ENCODE peak calls at places on chromosome 1, in four cellular contexts. D, O, S and Y are unnamed samples.

GRCh38 chr1:209839875-209840491 is 12.2 kb downstream of the UTP25 start:
- DNase-seq in O (no peak), S (no peak), D (peak; percentile 62), Y (peak; percentile 96)

GRCh38 chr1:198560093-198560638 is 19.7 kb upstream of the ATP6V1G3 start:
- DNase-seq in O (peak; percentile 32), D (no peak), S (no peak), Y (peak; percentile 73)

GRCh38 chr1:66695121-66695520 is 57.1 kb upstream of the DYNLT5 start:
- DNase-seq in S (no peak), D (no peak), O (no peak), Y (no peak)

GRCh38 chr1:24996983-24997893 is 67.2 kb upstream of the RUNX3 start:
- DNase-seq in O (no peak), D (no peak), S (no peak), Y (no peak)

GRCh38 chr1:209569445-209570207 is 13.9 kb upstream of the CAMK1G start:
- DNase-seq in S (peak; percentile 75), O (peak; percentile 79), D (no peak), Y (peak; percentile 88)

GRCh38 chr1:117698398-117699160 is 92.7 kb downstream of the TENT5C start:
- DNase-seq in S (no peak), D (peak; percentile 86), O (no peak), Y (peak; percentile 89)

GRCh38 chr1:20686878-20687725 is 25.9 kb upstream of the DDOST start:
- DNase-seq in D (no peak), S (no peak), O (no peak), Y (no peak)

GRCh38 chr1:145960468-145961108 is 2.8 kb upstream of the LIX1L start:
- DNase-seq in S (peak; percentile 55), D (no peak), O (peak; percentile 93), Y (peak; percentile 66)

GRCh38 chr1:211751438-211751837 is 76.0 kb upstream of the NEK2 start:
- DNase-seq in O (no peak), D (no peak), S (no peak), Y (no peak)

GRCh38 chr1:71049951-71050598 is 2.5 kb upstream of the PTGER3 start:
- DNase-seq in D (no peak), S (no peak), O (no peak), Y (peak; percentile 87)

GRCh38 chr1:181104042-181104789 is 15.7 kb downstream of the IER5 start:
- DNase-seq in O (no peak), D (no peak), S (peak; percentile 52), Y (no peak)

GRCh38 chr1:96464991-96465875 is 256.4 kb upstream of the PTBP2 start:
- DNase-seq in O (peak; percentile 23), D (no peak), S (no peak), Y (peak; percentile 61)

GRCh38 chr1:244171241-244171985 is 120.3 kb downstream of the ZBTB18 start:
- DNase-seq in S (no peak), O (no peak), D (peak; percentile 64), Y (no peak)

GRCh38 chr1:223752721-223753515 is 40.6 kb downstream of the CAPN2 start:
- DNase-seq in O (no peak), S (no peak), D (no peak), Y (no peak)

GRCh38 chr1:222643937-222644648 is 26.2 kb downstream of the MIA3 start:
- DNase-seq in S (peak; percentile 95), O (peak; percentile 98), D (peak; percentile 99), Y (peak; percentile 99)
- TF ChIP-seq CTCF in S (no peak), O (no peak), D (no peak), Y (no peak)

GRCh38 chr1:179743679-179744400 is 749 bp downstream of the FAM163A start:
- DNase-seq in D (no peak), O (peak; percentile 25), S (no peak), Y (no peak)
- H3K4me3 ChIP-seq in D (peak overlapping the region; percentile 48), O (peak overlapping the region; percentile 54), S (peak overlapping the region; percentile 12), Y (no peak overlapping the region)

GRCh38 chr1:19605884-19606442 is 38.1 kb upstream of the NBL1 start:
- DNase-seq in S (no peak), D (no peak), O (no peak), Y (no peak)

GRCh38 chr1:19610282-19610978 is 33.7 kb upstream of the NBL1 start:
- DNase-seq in O (no peak), D (no peak), S (no peak), Y (peak; percentile 16)

GRCh38 chr1:19602486-19602885 is 41.6 kb upstream of the NBL1 start:
- DNase-seq in D (no peak), S (no peak), O (no peak), Y (no peak)

GRCh38 chr1:19608232-19608631 is 35.9 kb upstream of the NBL1 start:
- DNase-seq in S (no peak), D (no peak), O (no peak), Y (no peak)

GRCh38 chr1:19606817-19607706 is 37.0 kb upstream of the NBL1 start:
- DNase-seq in O (no peak), D (no peak), S (no peak), Y (no peak)
- TF ChIP-seq CTCF in O (no peak), D (no peak), S (no peak), Y (no peak)

GRCh38 chr1:205568135-205568468 is 63.6 kb downstream of the CDK18 start:
- DNase-seq in D (no peak), O (no peak), S (no peak), Y (no peak)

GRCh38 chr1:205570796-205571537 is 60.8 kb downstream of the ELK4 start:
- DNase-seq in O (no peak), D (no peak), S (no peak), Y (no peak)

GRCh38 chr1:205570173-205570501 is 61.7 kb downstream of the ELK4 start:
- DNase-seq in D (no peak), O (no peak), S (no peak), Y (no peak)

GRCh38 chr1:205568469-205569361 is 63.1 kb downstream of the ELK4 start:
- DNase-seq in O (no peak), D (no peak), S (no peak), Y (no peak)

DNA sequence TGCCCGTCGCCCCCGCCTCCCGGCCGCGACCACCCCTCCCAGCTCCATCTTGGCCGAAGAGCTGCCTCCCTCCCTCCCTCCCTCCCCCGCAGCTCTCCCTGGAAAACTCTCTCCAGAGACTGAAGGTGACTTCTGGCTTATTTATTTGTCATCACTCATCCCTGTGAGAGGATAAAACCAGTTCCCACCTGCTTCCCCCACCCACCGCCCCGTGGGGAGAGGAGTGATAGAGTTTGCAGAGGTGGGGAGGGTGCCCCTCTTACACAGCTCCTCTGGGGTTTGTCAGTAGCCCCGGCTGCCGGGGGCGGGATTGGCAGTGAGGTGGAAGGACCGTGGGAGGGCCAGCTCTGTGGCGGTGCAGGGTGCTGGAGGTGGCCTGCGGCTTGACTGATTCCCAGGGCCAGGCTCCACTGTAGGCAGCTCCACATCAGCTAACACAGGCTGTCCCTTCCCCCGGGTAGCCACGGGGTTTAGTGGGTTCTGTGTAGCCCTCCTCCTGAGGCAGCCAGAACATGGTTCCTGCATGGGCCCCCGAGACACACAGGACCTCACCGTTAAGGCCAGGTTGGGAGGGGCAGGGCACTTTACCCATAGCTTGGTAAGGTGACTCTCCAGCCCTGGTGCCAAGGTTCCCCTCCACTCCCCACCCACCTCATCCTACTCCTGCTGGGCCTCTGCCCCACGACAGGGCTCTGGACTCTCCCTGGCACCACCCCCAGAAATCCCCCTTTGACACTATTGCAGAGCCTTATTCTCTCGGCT is 62.2 kb downstream of the ELK4 start:
- DNase-seq in S (no peak), D (no peak), O (no peak), Y (no peak)
- H3K4me3 ChIP-seq in S (no peak overlapping the region), D (peak overlapping the region; percentile 59), O (peak overlapping the region; percentile 61), Y (no peak overlapping the region)

GRCh38 chr1:10836726-10837125 is 40.3 kb upstream of the CASZ1 start:
- DNase-seq in O (no peak), S (no peak), D (no peak), Y (no peak)
- TF ChIP-seq CTCF in O (no peak), S (no peak), D (no peak), Y (no peak)

GRCh38 chr1:65527211-65527610 is 106.7 kb downstream of the LEPR start:
- DNase-seq in D (no peak), O (no peak), S (no peak), Y (peak; percentile 56)
- H3K4me3 ChIP-seq in D (peak overlapping the region; percentile 36), O (peak overlapping the region; percentile 70), S (peak overlapping the region; percentile 70), Y (peak overlapping the region; percentile 4)

GRCh38 chr1:54324750-54325704 is 81.2 kb downstream of the SSBP3 start:
- DNase-seq in S (no peak), D (no peak), O (peak; percentile 29), Y (peak; percentile 36)

GRCh38 chr1:54324031-54324654 is 82.1 kb downstream of the SSBP3 start:
- DNase-seq in D (no peak), O (peak; percentile 50), S (peak; percentile 66), Y (peak; percentile 53)

GRCh38 chr1:54326577-54327385 is 79.4 kb downstream of the SSBP3 start:
- DNase-seq in O (no peak), D (no peak), S (no peak), Y (no peak)

GRCh38 chr1:54325705-54326461 is 80.3 kb downstream of the SSBP3 start:
- DNase-seq in O (no peak), S (no peak), D (no peak), Y (no peak)

DNA sequence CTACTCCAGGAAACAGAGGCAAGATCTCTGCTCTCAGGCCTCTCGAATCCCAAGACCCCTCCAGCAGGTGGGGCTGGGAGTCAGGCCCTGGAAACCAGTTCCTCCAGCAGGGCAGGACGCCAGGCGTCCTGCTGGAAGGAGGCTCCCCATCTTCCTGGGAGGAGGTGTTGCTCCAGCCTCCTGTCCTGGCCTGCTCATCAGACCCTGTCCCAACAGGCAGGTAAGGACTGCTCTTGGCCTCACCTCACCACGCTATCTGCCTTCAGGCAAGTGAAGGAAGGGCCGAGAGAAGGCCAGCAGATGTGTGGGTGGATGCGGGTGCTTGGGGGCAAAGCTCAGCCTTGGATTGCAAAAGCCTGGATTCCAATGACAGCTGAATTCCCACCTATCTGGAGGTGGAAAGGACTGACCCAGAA is 82.9 kb downstream of the SSBP3 start:
- DNase-seq in S (peak; percentile 87), D (no peak), O (no peak), Y (no peak)
- TF ChIP-seq CTCF in S (no peak), D (peak; percentile 10), O (no peak), Y (peak; percentile 24)